ENCODE peak calls at places on chromosome 21, in six cellular contexts. One of them, this sample, is unnamed.

GRCh38 chr21:25396135-25396711 is 211.1 kb downstream of the MRPL39 start:
- DNase-seq in foreskin fibroblast: no peak
- DNase-seq in BJ: no peak
- DNase-seq in A549: no peak
- DNase-seq in adrenal gland: no peak
- DNase-seq in endothelial cell of umbilical vein: no peak
- DNase-seq in this sample: no peak

GRCh38 chr21:29350246-29350779 is 51.6 kb downstream of the BACH1 start:
- DNase-seq in adrenal gland: no peak
- DNase-seq in endothelial cell of umbilical vein: no peak
- DNase-seq in BJ: no peak
- DNase-seq in foreskin fibroblast: no peak
- DNase-seq in A549: no peak
- DNase-seq in this sample: no peak

GRCh38 chr21:35932232-35932911 is 128.0 kb downstream of the SETD4 start:
- DNase-seq in endothelial cell of umbilical vein: peak; percentile 95
- DNase-seq in BJ: peak; percentile 60
- DNase-seq in adrenal gland: peak; percentile 67
- DNase-seq in A549: no peak
- DNase-seq in foreskin fibroblast: peak; percentile 97
- DNase-seq in this sample: peak; percentile 59

GRCh38 chr21:18832950-18833349 is 429.4 kb upstream of the TMPRSS15 start:
- DNase-seq in A549: no peak
- DNase-seq in foreskin fibroblast: no peak
- DNase-seq in endothelial cell of umbilical vein: peak; percentile 46
- DNase-seq in BJ: no peak
- DNase-seq in adrenal gland: no peak
- DNase-seq in this sample: peak; percentile 4

GRCh38 chr21:33332143-33332542 is 7.4 kb downstream of the IFNAR1 start:
- DNase-seq in A549: no peak
- DNase-seq in foreskin fibroblast: no peak
- DNase-seq in endothelial cell of umbilical vein: no peak
- DNase-seq in adrenal gland: no peak
- DNase-seq in BJ: no peak
- DNase-seq in this sample: no peak

GRCh38 chr21:34625194-34625593 is 10.3 kb upstream of the RCAN1 start:
- DNase-seq in A549: no peak
- DNase-seq in adrenal gland: no peak
- DNase-seq in foreskin fibroblast: no peak
- DNase-seq in BJ: no peak
- DNase-seq in endothelial cell of umbilical vein: no peak
- DNase-seq in this sample: no peak

GRCh38 chr21:33390479-33390878 is 12.7 kb upstream of the IFNGR2 start:
- DNase-seq in BJ: no peak
- DNase-seq in endothelial cell of umbilical vein: no peak
- DNase-seq in A549: no peak
- DNase-seq in adrenal gland: no peak
- DNase-seq in foreskin fibroblast: no peak
- DNase-seq in this sample: no peak

GRCh38 chr21:35585878-35586277 is 474.4 kb downstream of the SETD4 start:
- DNase-seq in BJ: no peak
- DNase-seq in foreskin fibroblast: no peak
- DNase-seq in adrenal gland: no peak
- DNase-seq in endothelial cell of umbilical vein: no peak
- DNase-seq in A549: no peak
- DNase-seq in this sample: no peak

GRCh38 chr21:33198346-33199135 is 31.2 kb upstream of the IFNAR2 start:
- DNase-seq in adrenal gland: peak; percentile 83
- DNase-seq in BJ: no peak
- DNase-seq in foreskin fibroblast: peak; percentile 55
- DNase-seq in A549: no peak
- DNase-seq in endothelial cell of umbilical vein: no peak
- DNase-seq in this sample: no peak

GRCh38 chr21:35303085-35303484 is 254.0 kb upstream of the RUNX1 start:
- DNase-seq in endothelial cell of umbilical vein: peak; percentile 70
- DNase-seq in A549: no peak
- DNase-seq in foreskin fibroblast: peak; percentile 90
- DNase-seq in BJ: peak; percentile 61
- DNase-seq in adrenal gland: peak; percentile 55
- DNase-seq in this sample: peak; percentile 66

GRCh38 chr21:44010429-44010828 is 1.7 kb upstream of the TRAPPC10 start:
- DNase-seq in endothelial cell of umbilical vein: no peak
- DNase-seq in BJ: no peak
- DNase-seq in A549: no peak
- DNase-seq in foreskin fibroblast: no peak
- DNase-seq in adrenal gland: no peak
- DNase-seq in this sample: no peak

GRCh38 chr21:42220138-42220701 is 1.3 kb downstream of the ABCG1 start:
- DNase-seq in A549: peak; percentile 40
- DNase-seq in BJ: no peak
- DNase-seq in endothelial cell of umbilical vein: peak; percentile 91
- DNase-seq in adrenal gland: peak; percentile 88
- DNase-seq in foreskin fibroblast: peak; percentile 26
- DNase-seq in this sample: peak; percentile 42
- TF ChIP-seq CTCF in A549: no peak
- TF ChIP-seq CTCF in BJ: no peak
- TF ChIP-seq CTCF in endothelial cell of umbilical vein: no peak
- TF ChIP-seq CTCF in adrenal gland: no peak
- TF ChIP-seq CTCF in foreskin fibroblast: no peak
- TF ChIP-seq CTCF in this sample: no peak

GRCh38 chr21:16071082-16071481 is 341.3 kb downstream of the USP25 start:
- DNase-seq in endothelial cell of umbilical vein: no peak
- DNase-seq in BJ: no peak
- DNase-seq in adrenal gland: no peak
- DNase-seq in foreskin fibroblast: no peak
- DNase-seq in A549: no peak
- DNase-seq in this sample: peak; percentile 53
- H3K4me3 ChIP-seq in endothelial cell of umbilical vein: no peak overlapping the region
- H3K4me3 ChIP-seq in BJ: peak overlapping the region; percentile 19
- H3K4me3 ChIP-seq in adrenal gland: no peak overlapping the region
- H3K4me3 ChIP-seq in foreskin fibroblast: peak overlapping the region; percentile 52
- H3K4me3 ChIP-seq in A549: no peak overlapping the region
- H3K4me3 ChIP-seq in this sample: peak overlapping the region; percentile 48

GRCh38 chr21:37117204-37117603 is 44.1 kb downstream of the TTC3 start:
- DNase-seq in BJ: no peak
- DNase-seq in adrenal gland: no peak
- DNase-seq in foreskin fibroblast: no peak
- DNase-seq in endothelial cell of umbilical vein: no peak
- DNase-seq in A549: no peak
- DNase-seq in this sample: no peak

GRCh38 chr21:37118187-37118826 is 45.3 kb downstream of the TTC3 start:
- DNase-seq in BJ: no peak
- DNase-seq in endothelial cell of umbilical vein: no peak
- DNase-seq in A549: no peak
- DNase-seq in adrenal gland: no peak
- DNase-seq in foreskin fibroblast: no peak
- DNase-seq in this sample: no peak

GRCh38 chr21:37119421-37120218 is 46.6 kb downstream of the TTC3 start:
- DNase-seq in A549: no peak
- DNase-seq in endothelial cell of umbilical vein: no peak
- DNase-seq in adrenal gland: no peak
- DNase-seq in foreskin fibroblast: no peak
- DNase-seq in BJ: no peak
- DNase-seq in this sample: no peak
- TF ChIP-seq CTCF in A549: no peak
- TF ChIP-seq CTCF in endothelial cell of umbilical vein: no peak
- TF ChIP-seq CTCF in adrenal gland: no peak
- TF ChIP-seq CTCF in foreskin fibroblast: no peak
- TF ChIP-seq CTCF in BJ: no peak
- TF ChIP-seq CTCF in this sample: peak; percentile 9

GRCh38 chr21:42836402-42836666 is 43.0 kb downstream of the WDR4 start:
- DNase-seq in endothelial cell of umbilical vein: no peak
- DNase-seq in foreskin fibroblast: no peak
- DNase-seq in BJ: no peak
- DNase-seq in A549: no peak
- DNase-seq in adrenal gland: no peak
- DNase-seq in this sample: no peak

GRCh38 chr21:42835611-42836401 is 43.5 kb downstream of the WDR4 start:
- DNase-seq in adrenal gland: no peak
- DNase-seq in BJ: no peak
- DNase-seq in A549: no peak
- DNase-seq in endothelial cell of umbilical vein: no peak
- DNase-seq in foreskin fibroblast: no peak
- DNase-seq in this sample: no peak

GRCh38 chr21:42839271-42840231 is 39.8 kb downstream of the WDR4 start:
- DNase-seq in BJ: no peak
- DNase-seq in adrenal gland: no peak
- DNase-seq in endothelial cell of umbilical vein: no peak
- DNase-seq in foreskin fibroblast: no peak
- DNase-seq in A549: no peak
- DNase-seq in this sample: no peak

GRCh38 chr21:42836767-42837301 is 42.5 kb downstream of the WDR4 start:
- DNase-seq in endothelial cell of umbilical vein: no peak
- DNase-seq in adrenal gland: no peak
- DNase-seq in A549: no peak
- DNase-seq in foreskin fibroblast: no peak
- DNase-seq in BJ: no peak
- DNase-seq in this sample: no peak

GRCh38 chr21:42837421-42838211 is 41.7 kb downstream of the WDR4 start:
- DNase-seq in foreskin fibroblast: no peak
- DNase-seq in A549: no peak
- DNase-seq in adrenal gland: no peak
- DNase-seq in BJ: no peak
- DNase-seq in endothelial cell of umbilical vein: no peak
- DNase-seq in this sample: no peak
- H3K4me3 ChIP-seq in foreskin fibroblast: no peak overlapping the region
- H3K4me3 ChIP-seq in A549: no peak overlapping the region
- H3K4me3 ChIP-seq in adrenal gland: no peak overlapping the region
- H3K4me3 ChIP-seq in BJ: no peak overlapping the region
- H3K4me3 ChIP-seq in endothelial cell of umbilical vein: no peak overlapping the region
- H3K4me3 ChIP-seq in this sample: no peak overlapping the region

GRCh38 chr21:45131537-45131999 is 57.2 kb downstream of the ADARB1 start:
- DNase-seq in A549: no peak
- DNase-seq in endothelial cell of umbilical vein: no peak
- DNase-seq in BJ: no peak
- DNase-seq in foreskin fibroblast: no peak
- DNase-seq in adrenal gland: peak; percentile 23
- DNase-seq in this sample: no peak

GRCh38 chr21:45129231-45129923 is 55.0 kb downstream of the ADARB1 start:
- DNase-seq in A549: no peak
- DNase-seq in BJ: no peak
- DNase-seq in endothelial cell of umbilical vein: peak; percentile 49
- DNase-seq in foreskin fibroblast: peak; percentile 30
- DNase-seq in adrenal gland: no peak
- DNase-seq in this sample: no peak

GRCh38 chr21:45127937-45128336 is 53.6 kb downstream of the ADARB1 start:
- DNase-seq in foreskin fibroblast: no peak
- DNase-seq in A549: no peak
- DNase-seq in BJ: no peak
- DNase-seq in endothelial cell of umbilical vein: no peak
- DNase-seq in adrenal gland: no peak
- DNase-seq in this sample: no peak

GRCh38 chr21:45128613-45129226 is 54.3 kb downstream of the ADARB1 start:
- DNase-seq in A549: peak; percentile 50
- DNase-seq in endothelial cell of umbilical vein: peak; percentile 81
- DNase-seq in foreskin fibroblast: peak; percentile 70
- DNase-seq in adrenal gland: peak; percentile 88
- DNase-seq in BJ: no peak
- DNase-seq in this sample: peak; percentile 36

GRCh38 chr21:45130324-45130774 is 56.0 kb downstream of the ADARB1 start:
- DNase-seq in adrenal gland: peak; percentile 70
- DNase-seq in BJ: peak; percentile 47
- DNase-seq in foreskin fibroblast: no peak
- DNase-seq in A549: peak; percentile 18
- DNase-seq in endothelial cell of umbilical vein: peak; percentile 72
- DNase-seq in this sample: peak; percentile 48
- TF ChIP-seq CTCF in adrenal gland: no peak
- TF ChIP-seq CTCF in BJ: no peak
- TF ChIP-seq CTCF in foreskin fibroblast: no peak
- TF ChIP-seq CTCF in A549: no peak
- TF ChIP-seq CTCF in endothelial cell of umbilical vein: no peak
- TF ChIP-seq CTCF in this sample: no peak